ENCODE peak calls at places on chromosomes 6 and 20, in four cellular contexts. X is GM12878, P is A549, F is K562. Q is an unnamed sample.
A peak's percentile ranks its signal among the peaks of the same experiment; 100 is the strongest.

GRCh38 chr20:25064561-25064960 is 6.6 kb upstream of the ACSS1 start:
- DNase-seq in X (no peak), P (no peak), F (no peak), Q (no peak)

GRCh38 chr6:24448396-24448795 is 41.0 kb downstream of the GPLD1 start:
- DNase-seq in X (no peak), F (no peak), P (no peak), Q (no peak)

GRCh38 chr6:91173651-91174050 is 586.8 kb upstream of the MAP3K7 start:
- DNase-seq in P (no peak), X (no peak), F (no peak), Q (no peak)

GRCh38 chr6:42140756-42141602 is 1.4 kb downstream of the C6orf132 start:
- DNase-seq in P (no peak), X (no peak), F (no peak), Q (no peak)

GRCh38 chr6:100346828-100347227 is 117.9 kb downstream of the SIM1 start:
- DNase-seq in P (no peak), F (no peak), X (no peak), Q (no peak)

GRCh38 chr6:37889015-37889885 is 69.7 kb downstream of the ZFAND3 start:
- DNase-seq in X (no peak), P (no peak), F (no peak), Q (no peak)

GRCh38 chr6:21109421-21110178 is 484.0 kb upstream of the SOX4 start:
- DNase-seq in P (peak; percentile 5), F (peak; percentile 23), X (peak; percentile 19), Q (peak; percentile 33)

GRCh38 chr6:33851959-33852358 is 48.2 kb upstream of the MLN start:
- DNase-seq in F (peak; percentile 62), X (no peak), P (peak; percentile 31), Q (peak; percentile 25)

GRCh38 chr6:14381225-14381887 is 263.8 kb downstream of the CD83 start:
- DNase-seq in F (no peak), P (no peak), X (no peak), Q (no peak)

GRCh38 chr6:43368517-43369160 is 808 bp downstream of the ZNF318 start:
- DNase-seq in F (peak; percentile 52), X (no peak), P (peak; percentile 31), Q (peak; percentile 29)

GRCh38 chr6:257774-258173 is 34.5 kb upstream of the DUSP22 start:
- DNase-seq in P (no peak), F (no peak), X (no peak), Q (no peak)

GRCh38 chr6:33739611-33740010 is 7.1 kb downstream of the IP6K3 start:
- DNase-seq in F (no peak), P (no peak), X (no peak), Q (no peak)

GRCh38 chr20:16569218-16570153 is 3.8 kb downstream of the KIF16B start:
- DNase-seq in P (no peak), X (no peak), F (no peak), Q (no peak)

GRCh38 chr6:165573671-165574070 is 89.4 kb downstream of the PDE10A start:
- DNase-seq in P (peak; percentile 34), F (no peak), X (no peak), Q (no peak)

GRCh38 chr20:3311623-3312022 is 72.6 kb upstream of the SLC4A11 start:
- DNase-seq in P (no peak), X (no peak), F (no peak), Q (no peak)

GRCh38 chr6:44642870-44643522 is 255.5 kb downstream of the CDC5L start:
- DNase-seq in X (no peak), P (no peak), F (no peak), Q (no peak)
- TF ChIP-seq USF2 in X (no peak), P (no peak), F (no peak), Q (no peak)

DNA sequence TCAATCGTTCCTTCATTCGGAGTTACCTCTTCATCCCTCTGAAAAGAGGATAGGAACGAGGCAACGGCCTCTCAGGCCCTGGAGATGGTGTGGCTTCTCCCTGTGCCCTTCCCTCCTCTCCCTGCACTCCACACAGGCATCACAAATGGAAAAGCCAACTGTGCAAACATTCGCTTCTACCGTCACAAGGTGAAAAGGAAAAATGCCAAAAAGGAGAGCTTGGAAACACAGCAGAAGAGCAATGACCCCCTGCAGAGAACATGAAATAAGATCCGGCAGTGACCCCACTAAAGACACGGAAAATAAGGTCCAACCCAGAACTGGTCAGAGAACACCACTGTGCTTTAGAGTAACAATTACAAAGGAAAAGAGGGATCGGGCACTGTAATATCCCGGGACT is 63.1 kb downstream of the SLC22A23 start:
- DNase-seq in P (no peak), F (no peak), X (no peak), Q (no peak)
- TF ChIP-seq BHLHE40 in P (no peak), F (no peak), X (no peak), Q (no peak)

DNA sequence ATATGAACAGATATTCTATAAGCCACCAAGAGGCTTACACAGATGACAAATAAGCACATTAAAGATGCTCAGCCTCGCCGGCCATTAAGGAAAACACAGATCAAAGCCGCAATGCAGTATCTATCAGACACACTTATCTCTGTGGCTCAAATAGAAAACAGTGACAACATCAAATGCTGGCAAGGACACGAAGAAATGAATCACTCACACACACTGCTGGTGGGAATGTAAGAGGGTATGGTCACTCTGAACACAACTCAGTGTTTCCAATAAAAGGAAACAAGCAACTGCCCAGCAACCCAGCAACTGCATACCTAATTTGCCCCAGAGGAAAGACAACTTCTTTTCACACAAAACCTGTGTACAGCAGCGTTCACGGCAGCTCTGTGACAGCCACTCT is 155.9 kb downstream of the WDR27 start:
- DNase-seq in X (no peak), F (no peak), P (no peak), Q (no peak)
- TF ChIP-seq REST in X (no peak), F (no peak), P (no peak), Q (no peak)

DNA sequence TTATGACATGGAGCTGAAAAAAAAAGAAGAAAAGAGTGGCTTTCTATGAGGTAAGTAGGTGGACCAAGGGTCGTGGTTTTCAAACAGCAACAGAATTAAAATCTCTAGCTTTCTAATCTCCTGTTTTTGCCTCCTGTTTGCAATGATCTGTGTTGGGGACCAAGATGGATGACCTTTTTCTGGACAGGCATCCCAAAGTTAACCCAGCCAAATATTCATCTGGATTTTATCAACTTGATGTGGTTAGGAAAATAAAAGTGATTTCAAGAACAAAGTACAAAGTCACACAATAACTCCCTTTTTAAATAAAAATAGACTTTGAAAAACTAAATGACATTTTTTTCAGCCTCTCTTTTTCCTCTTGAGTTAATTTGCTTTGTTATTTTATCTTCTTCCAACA is 282.1 kb upstream of the PRDM1 start:
- DNase-seq in X (no peak), P (no peak), F (no peak), Q (no peak)
- TF ChIP-seq USF2 in X (no peak), P (no peak), F (no peak), Q (no peak)

GRCh38 chr6:169839029-169839481 is 87.6 kb downstream of the ERMARD start:
- DNase-seq in F (no peak), X (no peak), P (no peak), Q (no peak)
- TF ChIP-seq BHLHE40 in F (no peak), X (no peak), P (no peak), Q (no peak)